ENCODE peak calls at places on chromosome 7, in nine cellular contexts. D is EL, X is RWPE1, K is stromal cell of bone marrow, Q is ACHN, R is GM06990, C is NCI-H2107, Y is kidney tubule cell, F is adrenal gland. S is an unnamed sample.

GRCh38 chr7:136869006-136869961 is 832 bp downstream of the CHRM2 start:
- DNase-seq in D (peak; percentile 42), X (no peak), K (no peak), Q (no peak), R (peak; percentile 5), C (no peak), Y (no peak), F (no peak), S (no peak)

GRCh38 chr7:127938588-127938987 is 92.6 kb downstream of the LRRC4 start:
- DNase-seq in D (peak; percentile 86), X (peak; percentile 60), K (peak; percentile 82), Q (peak; percentile 60), R (no peak), C (no peak), Y (peak; percentile 82), F (peak; percentile 43), S (no peak)

GRCh38 chr7:102024769-102025391 is 207.5 kb downstream of the CUX1 start:
- DNase-seq in D (no peak), X (no peak), K (no peak), Q (no peak), R (no peak), C (no peak), Y (peak; percentile 21), F (no peak), S (no peak)

GRCh38 chr7:27207348-27207985 is 7.6 kb upstream of the HOXA13 start:
- DNase-seq in D (no peak), X (no peak), K (no peak), Q (no peak), R (no peak), C (no peak), Y (no peak), F (no peak), S (no peak)

GRCh38 chr7:22387583-22387982 is 30.6 kb upstream of the RAPGEF5 start:
- DNase-seq in D (peak; percentile 24), X (no peak), K (peak; percentile 82), Q (no peak), R (no peak), C (no peak), Y (peak; percentile 10), F (peak; percentile 16), S (no peak)

GRCh38 chr7:28112056-28112455 is 68.5 kb downstream of the JAZF1 start:
- DNase-seq in D (no peak), X (no peak), K (peak; percentile 28), Q (no peak), R (no peak), C (no peak), Y (no peak), F (no peak), S (no peak)

GRCh38 chr7:91265693-91266066 is 1.4 kb downstream of the FZD1 start:
- DNase-seq in D (no peak), X (no peak), K (no peak), Q (no peak), R (no peak), C (no peak), Y (peak; percentile 63), F (peak; percentile 16), S (no peak)

GRCh38 chr7:91266931-91267557 is 2.8 kb downstream of the FZD1 start:
- DNase-seq in D (no peak), X (no peak), K (no peak), Q (no peak), R (no peak), C (no peak), Y (peak; percentile 35), F (no peak), S (no peak)

GRCh38 chr7:20200361-20200760 is 16.8 kb downstream of the MACC1 start:
- DNase-seq in D (no peak), X (no peak), K (no peak), Q (peak; percentile 32), R (no peak), C (no peak), Y (peak; percentile 91), F (no peak), S (no peak)

GRCh38 chr7:65926588-65926987 is 53.7 kb downstream of the VKORC1L1 start:
- DNase-seq in D (no peak), X (no peak), K (no peak), Q (no peak), R (no peak), C (no peak), Y (no peak), F (no peak), S (no peak)

GRCh38 chr7:107373354-107373753 is 96.5 kb upstream of the GPR22 start:
- DNase-seq in D (no peak), X (no peak), K (no peak), Q (no peak), R (no peak), C (no peak), Y (no peak), F (no peak), S (no peak)

S was measured in NCI-H510A.